ENCODE peak calls at places on chromosomes 11 and 22, in nine cellular contexts. R, T, P, Z, W, C, D, O and J are unnamed samples.

GRCh38 chr22:21632931-21633330 is 371 bp downstream of the CCDC116 start:
- DNase-seq in Z (no peak), C (no peak), T (no peak), D (no peak), R (no peak), O (no peak), W (no peak), P (no peak), J (no peak)

GRCh38 chr22:28031383-28031922 is 112.4 kb upstream of the PITPNB start:
- DNase-seq in O (no peak), C (no peak), Z (no peak), W (peak), R (no peak), P (no peak), T (no peak), D (no peak), J (peak)

GRCh38 chr11:74730601-74731260 is 495 bp downstream of the CHRDL2 start:
- DNase-seq in W (no peak), Z (no peak), T (peak), D (no peak), C (no peak), P (no peak), O (no peak), R (no peak), J (no peak)

GRCh38 chr22:39622881-39623367 is 52.4 kb downstream of the CACNA1I start:
- DNase-seq in W (peak), R (peak), C (peak), T (peak), D (peak), P (peak), Z (no peak), O (peak), J (no peak)

GRCh38 chr11:131295986-131296385 is 74.4 kb upstream of the NTM start:
- DNase-seq in R (no peak), C (no peak), D (no peak), O (no peak), T (no peak), Z (no peak), W (no peak), P (no peak), J (no peak)

GRCh38 chr11:69158301-69159152 is 2.8 kb downstream of the SMIM38 start:
- DNase-seq in O (no peak), D (no peak), T (no peak), R (peak), Z (no peak), W (no peak), P (no peak), C (no peak), J (no peak)

GRCh38 chr11:79052539-79052938 is 388.3 kb downstream of the TENM4 start:
- DNase-seq in T (peak), C (no peak), R (peak), D (no peak), P (no peak), O (no peak), W (no peak), Z (no peak), J (no peak)

GRCh38 chr11:67300756-67301312 is 2.5 kb upstream of the SSH3 start:
- DNase-seq in Z (no peak), O (no peak), D (no peak), W (peak), P (no peak), T (no peak), R (no peak), C (no peak), J (no peak)

GRCh38 chr11:77771135-77771534 is 49.4 kb downstream of the RSF1 start:
- DNase-seq in T (no peak), R (no peak), C (no peak), P (no peak), D (no peak), W (no peak), Z (no peak), O (no peak), J (no peak)

GRCh38 chr11:121722431-121723256 is 269.9 kb upstream of the SORL1-AS1 start:
- DNase-seq in O (peak), Z (peak), D (peak), W (peak), T (peak), P (no peak), R (peak), C (no peak), J (peak)

GRCh38 chr11:2269601-2270321 is 627 bp downstream of the ASCL2 start:
- DNase-seq in C (no peak), T (peak), O (no peak), D (peak), P (no peak), Z (peak), W (peak), R (no peak), J (no peak)

GRCh38 chr11:128135451-128135850 is 451.9 kb downstream of the ETS1 start:
- DNase-seq in R (no peak), T (no peak), P (peak), W (no peak), C (peak), O (no peak), Z (peak), D (no peak), J (no peak)

GRCh38 chr11:78876686-78877085 is 302.0 kb upstream of the NARS2 start:
- DNase-seq in T (no peak), Z (no peak), R (no peak), C (no peak), W (no peak), O (no peak), D (no peak), P (peak), J (no peak)

GRCh38 chr11:10304495-10305261 is at the start of gene ADM:
- DNase-seq in Z (peak), D (peak), P (peak), C (peak), O (peak), W (peak), R (peak), T (peak), J (peak)

GRCh38 chr11:67410369-67410831 is 5.1 kb upstream of the CARNS1 start:
- DNase-seq in O (no peak), P (no peak), R (no peak), W (no peak), T (no peak), C (no peak), Z (no peak), D (no peak), J (no peak)

GRCh38 chr11:66904055-66904454 is 47.2 kb downstream of the LRFN4 start:
- DNase-seq in T (no peak), R (no peak), P (peak), O (no peak), C (peak), D (no peak), W (peak), Z (no peak), J (no peak)

GRCh38 chr11:17554487-17554886 is 7.4 kb downstream of the OTOG start:
- DNase-seq in P (no peak), Z (no peak), D (no peak), R (no peak), T (no peak), O (no peak), C (no peak), W (no peak), J (no peak)

GRCh38 chr11:33861911-33862310 is 30.0 kb downstream of the LMO2 start:
- DNase-seq in O (no peak), D (no peak), C (no peak), Z (no peak), R (no peak), T (no peak), P (no peak), W (no peak), J (no peak)

GRCh38 chr22:40463727-40464126 is 93.3 kb downstream of the SGSM3 start:
- DNase-seq in O (peak), P (no peak), W (no peak), R (no peak), D (no peak), C (no peak), T (no peak), Z (no peak), J (no peak)

GRCh38 chr11:15563054-15563453 is 448.3 kb downstream of the INSC start:
- DNase-seq in Z (no peak), O (no peak), D (no peak), W (no peak), R (no peak), T (no peak), P (no peak), C (no peak), J (no peak)

GRCh38 chr11:129234978-129235377 is 42.9 kb upstream of the ARHGAP32 start:
- DNase-seq in D (no peak), W (no peak), C (no peak), T (no peak), O (no peak), Z (no peak), R (no peak), P (no peak), J (no peak)

GRCh38 chr22:33788927-33789326 is 131.3 kb downstream of the LARGE1 start:
- DNase-seq in W (no peak), P (no peak), O (no peak), D (no peak), Z (no peak), R (no peak), C (no peak), T (no peak), J (no peak)

GRCh38 chr11:38191101-38191500 is 1593.1 kb upstream of the RAG2 start:
- DNase-seq in T (no peak), O (no peak), R (no peak), W (no peak), C (no peak), Z (no peak), P (no peak), D (no peak), J (no peak)

GRCh38 chr11:15942126-15942525 is 414.2 kb downstream of the SOX6 start:
- DNase-seq in C (no peak), W (no peak), R (no peak), P (no peak), T (no peak), O (no peak), D (no peak), Z (no peak), J (peak)

GRCh38 chr11:2270322-2271076 is at the start of gene ASCL2:
- DNase-seq in O (no peak), P (no peak), C (no peak), W (peak), R (no peak), D (no peak), T (peak), Z (no peak), J (peak)

GRCh38 chr11:65442952-65443351 is 20.4 kb downstream of the NEAT1 start:
- DNase-seq in P (peak), C (no peak), Z (peak), R (no peak), T (no peak), O (no peak), D (no peak), W (no peak), J (no peak)

GRCh38 chr11:3129181-3129590 is 35.9 kb downstream of the OSBPL5 start:
- DNase-seq in W (no peak), R (no peak), P (no peak), O (no peak), D (no peak), C (no peak), Z (no peak), T (no peak), J (no peak)

GRCh38 chr22:32476286-32476685 is 1.7 kb downstream of the FBXO7 start:
- DNase-seq in P (no peak), T (no peak), R (no peak), C (no peak), O (peak), Z (no peak), D (no peak), W (no peak), J (no peak)

GRCh38 chr22:24025475-24025874 is 14.4 kb downstream of the CABIN1 start:
- DNase-seq in R (no peak), D (no peak), Z (no peak), P (no peak), W (no peak), T (no peak), C (no peak), O (no peak), J (peak)

GRCh38 chr11:29061452-29061851 is 953.3 kb downstream of the METTL15 start:
- DNase-seq in C (no peak), T (no peak), R (no peak), P (no peak), D (no peak), Z (no peak), O (no peak), W (no peak), J (no peak)

GRCh38 chr11:127110542-127110941 is 110.0 kb upstream of the KIRREL3 start:
- DNase-seq in O (no peak), W (no peak), T (no peak), R (no peak), C (no peak), Z (no peak), P (no peak), D (no peak), J (no peak)

GRCh38 chr11:118438314-118438931 is 2.1 kb downstream of the KMT2A start:
- DNase-seq in W (peak), R (peak), D (no peak), C (peak), P (peak), O (peak), Z (peak), T (peak), J (no peak)

GRCh38 chr22:24950272-24950902 is 2.1 kb upstream of the KIAA1671 start:
- DNase-seq in R (no peak), P (peak), T (peak), C (no peak), W (no peak), Z (no peak), O (no peak), D (no peak), J (no peak)

GRCh38 chr11:69910519-69911309 is 91.5 kb upstream of the FGF3 start:
- DNase-seq in Z (no peak), D (no peak), P (no peak), C (no peak), R (peak), T (no peak), O (no peak), W (no peak), J (no peak)

GRCh38 chr11:116697011-116697410 is 75.8 kb downstream of the BUD13 start:
- DNase-seq in P (peak), D (no peak), W (peak), T (no peak), Z (no peak), C (no peak), R (no peak), O (no peak), J (peak)

GRCh38 chr11:96102664-96103068 is 178.8 kb upstream of the MTMR2 start:
- DNase-seq in Z (no peak), O (no peak), T (no peak), D (no peak), W (no peak), P (no peak), C (no peak), R (no peak), J (no peak)

GRCh38 chr11:106133529-106133928 is 56.1 kb downstream of the AASDHPPT start:
- DNase-seq in P (peak), W (no peak), C (no peak), Z (no peak), D (no peak), R (no peak), O (peak), T (no peak), J (no peak)
- TF ChIP-seq CTCF in P (peak), W (no peak), C (peak), Z (no peak), D (no peak), R (peak), O (no peak), T (peak), J (peak)

GRCh38 chr11:123246749-123247497 is 51.9 kb upstream of the CLMP start:
- DNase-seq in D (peak), W (peak), O (peak), P (peak), T (peak), C (peak), R (peak), Z (peak), J (peak)
- TF ChIP-seq CTCF in D (peak), W (peak), O (peak), P (peak), T (peak), C (peak), R (peak), Z (peak), J (peak)

GRCh38 chr11:9264381-9265210 is 554 bp downstream of the DENND5A start:
- DNase-seq in W (peak), R (peak), P (peak), T (peak), C (peak), O (peak), Z (peak), D (peak), J (no peak)

GRCh38 chr11:9265211-9266131 is at the start of gene DENND5A:
- DNase-seq in C (peak), Z (peak), P (peak), D (peak), O (peak), W (peak), R (peak), T (peak), J (peak)

GRCh38 chr11:9263840-9264380 is 1.2 kb downstream of the DENND5A start:
- DNase-seq in P (peak), D (no peak), T (no peak), R (no peak), Z (no peak), C (no peak), W (no peak), O (peak), J (no peak)

GRCh38 chr11:9266132-9266736 is 1.1 kb upstream of the DENND5A start:
- DNase-seq in O (no peak), W (no peak), T (no peak), R (no peak), P (no peak), Z (no peak), D (no peak), C (no peak), J (no peak)

GRCh38 chr11:9260182-9261146 is 4.7 kb downstream of the DENND5A start:
- DNase-seq in T (no peak), Z (no peak), C (no peak), R (no peak), O (no peak), W (no peak), D (no peak), P (no peak), J (no peak)
- TF ChIP-seq CTCF in T (peak), Z (no peak), C (no peak), R (peak), O (peak), W (no peak), D (no peak), P (no peak), J (peak)

DNA sequence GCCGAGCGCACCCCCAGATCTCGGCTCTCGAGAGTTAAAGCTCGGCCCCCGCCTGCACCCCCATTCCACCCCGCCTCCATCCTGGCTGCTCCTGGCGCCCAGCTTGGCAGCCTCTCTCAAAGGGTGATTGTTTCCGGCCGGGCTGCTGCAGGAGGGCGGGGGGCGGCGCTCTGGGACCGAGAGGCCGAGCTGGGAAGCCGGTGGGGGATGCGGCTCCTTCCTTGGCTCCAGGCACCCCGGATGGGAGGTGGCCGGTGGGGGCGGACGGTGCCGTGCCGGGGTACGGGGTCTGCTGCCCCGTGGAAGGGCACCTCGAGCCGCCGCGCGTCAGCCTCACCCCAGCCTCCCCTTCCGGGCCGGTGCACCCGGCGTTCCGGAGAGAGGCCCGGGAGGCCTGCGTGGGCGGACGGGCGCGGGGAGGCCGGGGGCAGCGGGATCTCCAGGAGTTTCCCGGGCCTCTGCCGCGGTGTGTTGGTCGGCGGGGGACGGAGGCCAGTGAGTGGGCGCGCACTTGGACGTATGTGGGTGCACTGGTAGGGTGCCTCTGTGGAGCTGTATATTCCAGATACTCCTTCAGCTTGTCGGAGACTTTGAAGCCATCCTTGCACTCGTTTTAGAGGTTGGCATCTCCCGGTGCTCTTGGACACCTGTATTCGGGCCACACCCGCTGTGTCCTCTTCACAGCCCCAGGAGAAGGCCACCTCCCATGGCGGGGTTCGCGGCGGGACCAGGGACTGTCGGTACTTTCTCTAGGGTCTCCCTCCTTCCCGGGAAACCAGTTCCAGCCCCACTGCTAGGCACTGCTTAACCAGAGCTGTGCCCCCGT is 679 bp upstream of the B3GAT1 start:
- DNase-seq in R (peak), C (no peak), O (no peak), Z (no peak), P (no peak), W (no peak), T (peak), D (peak), J (no peak)
- TF ChIP-seq CTCF in R (no peak), C (no peak), O (no peak), Z (no peak), P (no peak), W (no peak), T (no peak), D (no peak), J (no peak)

GRCh38 chr22:37225481-37225880 is 13.2 kb upstream of the SSTR3 start:
- DNase-seq in Z (no peak), W (no peak), C (no peak), T (no peak), R (no peak), O (no peak), P (no peak), D (no peak), J (no peak)
- TF ChIP-seq CTCF in Z (no peak), W (no peak), C (peak), T (peak), R (no peak), O (peak), P (no peak), D (no peak), J (peak)

GRCh38 chr22:46390652-46391301 is 55.3 kb downstream of the TRMU start:
- DNase-seq in Z (peak), C (no peak), P (no peak), R (peak), D (no peak), W (no peak), O (no peak), T (no peak), J (no peak)
- TF ChIP-seq CTCF in Z (peak), C (no peak), P (no peak), R (peak), D (no peak), W (no peak), O (no peak), T (no peak), J (peak)

DNA sequence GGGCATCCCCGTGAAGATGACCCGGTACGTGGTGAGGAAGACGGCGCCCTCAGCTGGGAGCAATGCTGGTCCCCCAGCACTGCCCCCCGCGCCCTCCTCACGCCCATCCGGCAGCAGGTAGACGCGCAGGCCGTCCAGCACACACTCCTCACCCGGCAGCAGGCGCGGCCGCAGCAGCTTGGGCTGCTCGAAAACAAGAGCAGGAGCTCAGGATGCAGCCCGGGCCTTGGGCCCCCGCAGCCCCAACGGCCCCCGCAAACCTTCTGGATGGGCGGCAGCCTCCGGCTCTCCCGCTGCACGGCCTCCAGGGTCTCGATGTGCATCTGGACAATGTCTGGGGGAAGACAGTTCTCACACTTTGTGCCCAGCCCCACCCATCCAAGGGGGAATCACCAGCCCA is 13.3 kb downstream of the SBF1 start:
- DNase-seq in R (no peak), D (no peak), W (no peak), C (no peak), O (no peak), P (no peak), T (no peak), Z (no peak), J (no peak)
- TF ChIP-seq CTCF in R (no peak), D (no peak), W (no peak), C (no peak), O (no peak), P (no peak), T (no peak), Z (no peak), J (no peak)